ENCODE peak calls at places on chromosomes 4 and X, in four cellular contexts. G, P, M and W are unnamed samples. For H3K27me3, the result is how much of the 10 kb centered on the place peaks cover.

GRCh38 chr4:82715731-82716617 is 82.6 kb downstream of the SCD5 start:
- DNase-seq in G (no peak), P (no peak), M (peak), W (no peak)

GRCh38 chrX:65821721-65822496 is 154.5 kb downstream of the MSN start:
- DNase-seq in G (no peak), P (no peak), M (no peak), W (no peak)

GRCh38 chr4:112857461-112857860 is 192.0 kb upstream of the ANK2 start:
- DNase-seq in G (no peak), P (no peak), M (no peak), W (peak)

GRCh38 chrX:68945603-68946228 is 116.9 kb downstream of the EFNB1 start:
- DNase-seq in G (no peak), P (peak), M (no peak), W (no peak)

GRCh38 chr4:61638600-61638999 is 438.5 kb downstream of the ADGRL3 start:
- DNase-seq in G (no peak), P (no peak), M (no peak), W (no peak)

GRCh38 chr4:185925910-185926360 is 113.9 kb upstream of the SORBS2 start:
- DNase-seq in G (no peak), P (no peak), M (no peak), W (no peak)

GRCh38 chr4:152961752-152962117 is 25.6 kb downstream of the FHDC1 start:
- DNase-seq in G (no peak), P (no peak), M (no peak), W (no peak)

GRCh38 chrX:13212191-13212651 is 107.6 kb downstream of the ATXN3L start:
- DNase-seq in G (no peak), P (no peak), M (no peak), W (no peak)

GRCh38 chr4:8394125-8394524 is 46.4 kb downstream of the ACOX3 start:
- DNase-seq in G (no peak), P (no peak), M (no peak), W (no peak)

GRCh38 chrX:106731590-106731989 is 5.1 kb downstream of the RNF128 start:
- DNase-seq in G (no peak), P (no peak), M (no peak), W (no peak)

GRCh38 chr4:8581094-8581861 is 1.1 kb downstream of the GPR78 start:
- DNase-seq in G (no peak), P (no peak), M (no peak), W (no peak)

GRCh38 chrX:155000841-155001240 is 21.7 kb downstream of the F8 start:
- DNase-seq in G (no peak), P (no peak), M (no peak), W (no peak)

GRCh38 chr4:147822128-147822527 is 90.2 kb downstream of the ARHGAP10 start:
- DNase-seq in G (no peak), P (no peak), M (peak), W (no peak)

GRCh38 chr4:166252487-166253402 is 379.7 kb downstream of the TLL1 start:
- DNase-seq in G (peak), P (peak), M (no peak), W (no peak)

GRCh38 chrX:132375941-132376340 is 112.9 kb downstream of the MBNL3 start:
- DNase-seq in G (peak), P (peak), M (no peak), W (no peak)

GRCh38 chr4:158259955-158260575 is 49.8 kb downstream of the TMEM144 start:
- DNase-seq in G (peak), P (peak), M (no peak), W (no peak)

GRCh38 chrX:11724122-11725017 is 33.7 kb upstream of the MSL3 start:
- DNase-seq in G (peak), P (peak), M (no peak), W (peak)

GRCh38 chrX:10465254-10465653 is 155.1 kb downstream of the MID1 start:
- DNase-seq in G (no peak), P (no peak), M (no peak), W (no peak)

GRCh38 chr4:16116493-16116990 is 32.7 kb upstream of the PROM1 start:
- DNase-seq in G (no peak), P (no peak), M (no peak), W (no peak)

GRCh38 chrX:37926700-37927099 is 79.3 kb upstream of the DYNLT3 start:
- DNase-seq in G (peak), P (peak), M (no peak), W (peak)

GRCh38 chr4:60042941-60043340 is 1157.2 kb upstream of the ADGRL3 start:
- DNase-seq in G (no peak), P (no peak), M (no peak), W (no peak)

GRCh38 chr4:168759959-168760527 is 250.0 kb downstream of the CBR4 start:
- DNase-seq in G (no peak), P (no peak), M (no peak), W (no peak)

GRCh38 chr4:95510145-95510544 is 38.6 kb downstream of the UNC5C start:
- DNase-seq in G (no peak), P (peak), M (no peak), W (no peak)

DNA sequence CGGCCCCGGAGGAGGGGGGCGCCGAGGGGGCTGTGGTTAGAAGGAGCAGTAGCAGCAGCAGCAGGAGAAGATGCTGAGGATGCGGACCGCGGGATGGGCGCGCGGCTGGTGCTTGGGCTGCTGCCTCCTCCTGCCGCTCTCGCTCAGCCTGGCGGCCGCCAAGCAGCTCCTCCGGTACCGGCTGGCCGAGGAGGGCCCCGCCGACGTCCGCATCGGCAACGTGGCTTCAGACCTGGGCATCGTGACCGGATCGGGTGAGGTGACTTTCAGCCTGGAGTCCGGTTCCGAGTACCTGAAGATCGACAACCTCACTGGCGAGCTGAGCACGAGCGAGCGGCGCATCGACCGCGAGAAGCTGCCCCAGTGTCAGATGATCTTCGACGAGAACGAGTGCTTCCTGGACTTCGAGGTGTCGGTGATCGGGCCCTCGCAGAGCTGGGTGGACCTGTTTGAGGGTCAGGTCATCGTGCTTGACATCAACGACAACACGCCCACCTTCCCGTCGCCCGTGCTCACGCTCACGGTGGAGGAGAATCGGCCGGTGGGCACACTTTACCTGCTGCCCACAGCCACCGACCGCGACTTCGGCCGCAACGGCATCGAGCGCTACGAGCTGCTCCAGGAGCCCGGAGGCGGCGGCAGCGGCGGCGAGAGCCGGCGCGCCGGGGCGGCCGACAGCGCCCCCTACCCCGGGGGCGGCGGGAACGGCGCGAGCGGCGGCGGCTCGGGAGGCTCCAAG is 1.4 kb downstream of the PCDH7 start:
- DNase-seq in G (no peak), P (no peak), M (peak), W (peak)
- H3K4me3 ChIP-seq in G (no peak), P (no peak), M (peak), W (no peak)

DNA sequence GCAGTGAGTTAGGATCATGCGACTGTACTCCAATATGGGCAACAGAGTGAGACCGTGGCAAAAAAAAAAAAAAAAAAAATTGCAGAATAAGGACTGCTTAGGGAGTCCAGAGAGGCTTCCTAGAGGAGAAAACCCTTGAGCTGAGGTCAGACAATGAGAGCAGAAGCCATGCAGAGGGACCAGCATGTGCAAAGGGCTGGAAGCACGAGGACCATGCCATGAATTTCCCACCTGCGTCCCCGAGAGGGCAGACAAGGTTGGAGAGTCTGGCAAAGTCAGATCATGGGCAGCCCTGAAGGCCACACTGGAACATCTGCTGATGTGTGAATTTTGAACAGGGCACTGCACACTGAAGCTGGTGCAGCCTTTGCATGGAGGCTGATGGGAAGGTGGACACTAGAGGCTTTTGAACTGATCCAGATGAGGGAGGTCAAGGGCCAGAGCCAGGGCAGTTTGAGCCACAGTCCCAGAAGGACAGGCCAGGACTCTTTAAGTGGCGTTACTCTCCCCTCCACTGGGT is 6.5 kb upstream of the JAKMIP1 start:
- DNase-seq in G (no peak), P (no peak), M (no peak), W (no peak)
- H3K27me3 ChIP-seq in G (under half), P (under half), M (under half), W (under half)

GRCh38 chrX:45769919-45770582 is 569.4 kb upstream of the DIPK2B start:
- DNase-seq in G (no peak), P (no peak), M (peak), W (peak)

GRCh38 chrX:45774961-45775360 is 574.3 kb upstream of the DIPK2B start:
- DNase-seq in G (no peak), P (no peak), M (no peak), W (peak)

GRCh38 chrX:45768666-45769065 is 568.0 kb upstream of the DIPK2B start:
- DNase-seq in G (no peak), P (no peak), M (no peak), W (no peak)

GRCh38 chrX:45771114-45771513 is 570.4 kb upstream of the DIPK2B start:
- DNase-seq in G (no peak), P (no peak), M (peak), W (peak)

DNA sequence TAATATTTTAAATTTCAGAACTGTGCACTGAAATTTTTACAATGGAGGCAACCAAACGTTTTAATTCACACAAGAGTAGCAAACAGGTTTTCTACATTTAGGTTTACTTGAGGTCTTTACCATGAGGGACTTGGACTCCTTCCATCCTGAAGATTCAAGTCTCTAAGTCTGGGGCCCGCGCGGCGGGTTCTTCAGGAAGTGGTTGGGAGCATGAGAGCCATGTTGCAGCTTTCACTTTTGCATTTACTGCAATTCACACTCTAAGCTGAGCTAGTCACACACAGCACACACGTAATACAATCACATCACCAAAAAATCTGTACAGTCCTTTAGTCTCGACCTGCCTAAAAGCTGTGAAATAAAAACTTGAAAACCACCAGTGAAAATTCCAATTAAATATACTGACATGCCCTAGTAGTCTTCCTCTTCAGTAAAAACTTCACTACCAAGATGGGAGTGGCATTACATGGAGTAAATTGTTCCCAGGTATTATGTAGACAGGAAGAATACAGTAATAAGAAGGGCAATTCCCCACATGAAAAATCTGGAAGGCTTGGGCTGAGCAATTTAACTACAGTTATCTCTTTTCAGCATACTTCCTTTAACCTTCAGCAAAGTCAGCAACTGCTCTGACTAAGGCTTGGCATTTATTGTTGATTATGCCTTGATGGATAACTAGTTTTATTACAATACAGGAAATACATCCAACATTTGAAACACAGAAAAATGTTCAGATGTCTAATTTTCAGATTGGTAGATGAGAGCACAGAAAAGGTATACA is 571.1 kb upstream of the DIPK2B start:
- DNase-seq in G (peak), P (no peak), M (peak), W (peak)
- H3K27ac ChIP-seq in G (peak), P (no peak), M (peak), W (peak)

DNA sequence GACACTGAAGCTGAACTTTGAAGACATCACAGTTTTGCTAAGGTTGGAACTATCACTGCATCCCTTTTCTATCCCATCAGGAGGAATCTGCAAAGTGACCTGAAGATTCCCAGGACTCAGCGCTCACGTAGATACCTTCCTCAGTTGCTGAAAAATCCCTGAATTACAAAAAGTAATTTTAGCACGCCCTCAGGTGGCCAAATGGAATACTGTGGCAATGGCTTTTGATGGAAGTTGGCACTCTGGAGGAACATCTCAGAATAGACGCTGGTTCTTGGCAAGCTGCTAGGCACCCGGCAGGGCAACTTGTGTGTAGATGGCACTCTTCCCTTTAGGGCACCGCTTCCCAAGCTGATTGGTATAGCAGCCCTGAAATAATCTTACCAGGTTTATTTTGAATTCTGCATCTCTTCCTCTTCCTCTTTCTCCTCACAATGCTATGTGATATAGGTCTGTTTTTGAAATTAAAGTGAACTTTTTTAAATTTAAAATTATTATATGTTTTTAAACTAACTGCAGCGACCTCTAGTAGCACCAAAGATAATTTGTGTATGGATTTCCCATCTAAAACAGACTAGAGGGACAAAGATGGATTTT is 16.3 kb upstream of the ESX1 start:
- DNase-seq in G (no peak), P (peak), M (peak), W (no peak)
- H3K4me3 ChIP-seq in G (no peak), P (no peak), M (no peak), W (no peak)

DNA sequence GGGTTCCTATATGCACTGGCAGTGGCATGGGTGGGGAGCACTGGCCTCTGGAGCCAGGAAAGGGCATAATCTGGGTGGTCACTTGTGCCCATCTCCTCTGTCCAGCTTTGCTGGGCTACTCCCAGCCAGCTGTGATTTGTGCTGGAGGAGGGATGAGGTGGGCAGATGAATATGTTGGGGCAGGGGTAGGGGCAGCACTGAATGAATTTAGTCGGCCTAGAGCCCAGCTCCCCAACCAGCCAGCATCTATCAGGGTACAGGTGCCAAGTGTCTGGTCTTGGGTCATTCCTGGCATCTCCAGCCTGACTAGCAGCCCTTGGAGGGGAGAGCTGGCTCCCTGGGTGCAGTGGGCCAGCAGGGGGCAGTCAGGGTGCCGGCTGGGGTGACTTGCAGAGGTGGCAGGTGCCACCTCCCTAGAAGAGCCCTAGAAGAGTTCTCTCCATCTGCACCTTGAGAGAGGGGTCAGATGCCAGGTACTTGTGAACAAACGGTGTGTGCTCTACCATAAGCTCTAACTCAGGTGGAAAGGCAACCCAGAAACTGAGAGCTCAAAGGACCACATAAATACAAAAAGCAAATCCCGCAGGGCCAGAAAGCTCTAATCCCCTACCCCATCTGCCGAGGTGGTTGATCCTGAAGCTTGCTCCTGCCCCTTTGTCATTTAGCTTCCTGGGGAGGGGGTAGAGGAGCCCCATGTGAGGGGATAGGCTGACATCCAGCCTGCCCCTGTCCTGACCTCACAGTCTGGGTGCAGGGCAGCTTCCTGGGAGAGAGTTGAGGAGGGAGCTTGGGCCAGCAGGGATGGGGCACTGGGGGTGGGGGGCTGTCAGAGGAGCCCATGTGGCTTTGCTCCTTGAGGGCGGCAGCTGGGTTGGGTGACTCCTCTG is 2.2 kb downstream of the SORCS2 start:
- DNase-seq in G (no peak), P (peak), M (no peak), W (no peak)
- H3K27me3 ChIP-seq in G (half or more), P (under half), M (under half), W (under half)

GRCh38 chr4:99394913-99395312 is 40.2 kb downstream of the ADH7 start:
- DNase-seq in G (no peak), P (no peak), M (no peak), W (no peak)

GRCh38 chr4:99395595-99396364 is 39.4 kb downstream of the ADH7 start:
- DNase-seq in G (no peak), P (no peak), M (no peak), W (no peak)

GRCh38 chr4:99389606-99390005 is 37.1 kb upstream of the ADH1C start:
- DNase-seq in G (no peak), P (no peak), M (no peak), W (no peak)

GRCh38 chr4:99390060-99390459 is 37.5 kb upstream of the ADH1C start:
- DNase-seq in G (no peak), P (no peak), M (no peak), W (no peak)
- H3K27ac ChIP-seq in G (no peak), P (no peak), M (no peak), W (no peak)

DNA sequence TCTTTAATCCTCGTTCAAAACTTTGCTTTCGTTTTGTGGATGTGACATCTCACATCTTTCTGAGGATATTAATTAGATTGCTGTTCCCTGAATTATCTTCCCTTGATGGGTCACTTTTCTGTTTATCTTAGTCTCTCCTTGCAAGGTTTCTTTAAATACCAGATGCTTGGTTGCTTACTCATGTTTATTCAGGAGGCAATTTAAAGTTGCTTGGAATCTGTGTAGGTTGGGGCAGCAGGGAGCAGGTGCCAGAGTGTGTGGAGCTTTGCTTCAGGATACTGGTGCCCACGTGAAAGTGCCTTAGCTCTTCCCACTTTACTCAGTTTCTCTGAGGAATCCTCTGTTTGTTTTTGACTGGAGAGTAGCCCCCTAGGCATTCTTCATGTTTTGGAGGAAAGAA is 24.0 kb downstream of the ANAPC4 start:
- DNase-seq in G (no peak), P (no peak), M (peak), W (peak)
- H3K4me3 ChIP-seq in G (no peak), P (no peak), M (no peak), W (no peak)